ENCODE peak calls at places on chromosomes 16 and 17, in six cellular contexts. One of them, this sample, is unnamed.
A peak's percentile ranks its signal among the peaks of the same experiment; 100 is the strongest.

GRCh38 chr17:27751622-27752490 is 48.5 kb downstream of the NOS2 start:
- DNase-seq in lung: no peak
- DNase-seq in osteocyte: peak; percentile 74
- DNase-seq in kidney glomerular epithelial cell: no peak
- DNase-seq in stimulated activated CD4-positive, alpha-beta T cell treated with anti-CD3 and anti-CD28 coated beads, Interleukin-2, amount 100 ng/mL, for 48 hours: no peak
- DNase-seq in spleen: no peak
- DNase-seq in this sample: no peak

GRCh38 chr16:66007717-66008116 is 358.8 kb upstream of the CDH5 start:
- DNase-seq in kidney glomerular epithelial cell: no peak
- DNase-seq in spleen: no peak
- DNase-seq in stimulated activated CD4-positive, alpha-beta T cell treated with anti-CD3 and anti-CD28 coated beads, Interleukin-2, amount 100 ng/mL, for 48 hours: no peak
- DNase-seq in osteocyte: no peak
- DNase-seq in lung: no peak
- DNase-seq in this sample: no peak

GRCh38 chr17:2564876-2565275 is 28.6 kb upstream of the PAFAH1B1 start:
- DNase-seq in kidney glomerular epithelial cell: no peak
- DNase-seq in osteocyte: no peak
- DNase-seq in spleen: no peak
- DNase-seq in stimulated activated CD4-positive, alpha-beta T cell treated with anti-CD3 and anti-CD28 coated beads, Interleukin-2, amount 100 ng/mL, for 48 hours: no peak
- DNase-seq in lung: peak; percentile 68
- DNase-seq in this sample: no peak

GRCh38 chr17:7022791-7023571 is at the start of gene BCL6B:
- DNase-seq in osteocyte: no peak
- DNase-seq in kidney glomerular epithelial cell: no peak
- DNase-seq in spleen: peak; percentile 85
- DNase-seq in stimulated activated CD4-positive, alpha-beta T cell treated with anti-CD3 and anti-CD28 coated beads, Interleukin-2, amount 100 ng/mL, for 48 hours: no peak
- DNase-seq in lung: no peak
- DNase-seq in this sample: no peak

GRCh38 chr17:57665696-57666095 is 79.4 kb downstream of the CCDC182 start:
- DNase-seq in kidney glomerular epithelial cell: no peak
- DNase-seq in spleen: peak; percentile 61
- DNase-seq in lung: no peak
- DNase-seq in stimulated activated CD4-positive, alpha-beta T cell treated with anti-CD3 and anti-CD28 coated beads, Interleukin-2, amount 100 ng/mL, for 48 hours: no peak
- DNase-seq in osteocyte: no peak
- DNase-seq in this sample: no peak

GRCh38 chr16:85828166-85828565 is 28.7 kb downstream of the COX4I1 start:
- DNase-seq in spleen: no peak
- DNase-seq in lung: no peak
- DNase-seq in osteocyte: no peak
- DNase-seq in kidney glomerular epithelial cell: no peak
- DNase-seq in stimulated activated CD4-positive, alpha-beta T cell treated with anti-CD3 and anti-CD28 coated beads, Interleukin-2, amount 100 ng/mL, for 48 hours: no peak
- DNase-seq in this sample: no peak

GRCh38 chr16:3461120-3461519 is 17.6 kb downstream of the NAA60 start:
- DNase-seq in kidney glomerular epithelial cell: no peak
- DNase-seq in osteocyte: no peak
- DNase-seq in lung: no peak
- DNase-seq in stimulated activated CD4-positive, alpha-beta T cell treated with anti-CD3 and anti-CD28 coated beads, Interleukin-2, amount 100 ng/mL, for 48 hours: no peak
- DNase-seq in spleen: no peak
- DNase-seq in this sample: peak; percentile 44

GRCh38 chr16:81654346-81654745 is 124.7 kb upstream of the PLCG2 start:
- DNase-seq in kidney glomerular epithelial cell: no peak
- DNase-seq in stimulated activated CD4-positive, alpha-beta T cell treated with anti-CD3 and anti-CD28 coated beads, Interleukin-2, amount 100 ng/mL, for 48 hours: no peak
- DNase-seq in lung: no peak
- DNase-seq in osteocyte: no peak
- DNase-seq in spleen: peak; percentile 39
- DNase-seq in this sample: no peak

GRCh38 chr17:688100-688989 is 26.3 kb downstream of the VPS53 start:
- DNase-seq in kidney glomerular epithelial cell: no peak
- DNase-seq in spleen: no peak
- DNase-seq in stimulated activated CD4-positive, alpha-beta T cell treated with anti-CD3 and anti-CD28 coated beads, Interleukin-2, amount 100 ng/mL, for 48 hours: no peak
- DNase-seq in osteocyte: no peak
- DNase-seq in lung: no peak
- DNase-seq in this sample: no peak

GRCh38 chr16:83651871-83652270 is 155.9 kb upstream of the HSBP1 start:
- DNase-seq in kidney glomerular epithelial cell: no peak
- DNase-seq in osteocyte: no peak
- DNase-seq in spleen: no peak
- DNase-seq in lung: no peak
- DNase-seq in stimulated activated CD4-positive, alpha-beta T cell treated with anti-CD3 and anti-CD28 coated beads, Interleukin-2, amount 100 ng/mL, for 48 hours: no peak
- DNase-seq in this sample: no peak

GRCh38 chr17:28271431-28271830 is 47.6 kb upstream of the TMEM97 start:
- DNase-seq in stimulated activated CD4-positive, alpha-beta T cell treated with anti-CD3 and anti-CD28 coated beads, Interleukin-2, amount 100 ng/mL, for 48 hours: no peak
- DNase-seq in lung: no peak
- DNase-seq in spleen: no peak
- DNase-seq in osteocyte: no peak
- DNase-seq in kidney glomerular epithelial cell: no peak
- DNase-seq in this sample: no peak

GRCh38 chr16:8788578-8789172 is 8.8 kb downstream of the TMEM186 start:
- DNase-seq in lung: no peak
- DNase-seq in osteocyte: no peak
- DNase-seq in kidney glomerular epithelial cell: no peak
- DNase-seq in stimulated activated CD4-positive, alpha-beta T cell treated with anti-CD3 and anti-CD28 coated beads, Interleukin-2, amount 100 ng/mL, for 48 hours: no peak
- DNase-seq in spleen: no peak
- DNase-seq in this sample: no peak

GRCh38 chr17:42304187-42305030 is 16.1 kb downstream of the STAT5A start:
- DNase-seq in lung: no peak
- DNase-seq in spleen: no peak
- DNase-seq in stimulated activated CD4-positive, alpha-beta T cell treated with anti-CD3 and anti-CD28 coated beads, Interleukin-2, amount 100 ng/mL, for 48 hours: no peak
- DNase-seq in osteocyte: no peak
- DNase-seq in kidney glomerular epithelial cell: no peak
- DNase-seq in this sample: no peak

GRCh38 chr17:38673714-38674012 is 1.1 kb downstream of the EPOP start:
- DNase-seq in kidney glomerular epithelial cell: no peak
- DNase-seq in stimulated activated CD4-positive, alpha-beta T cell treated with anti-CD3 and anti-CD28 coated beads, Interleukin-2, amount 100 ng/mL, for 48 hours: no peak
- DNase-seq in lung: no peak
- DNase-seq in spleen: no peak
- DNase-seq in osteocyte: no peak
- DNase-seq in this sample: no peak

This sample was measured in activated CD4-positive, alpha-beta memory T cell treated with anti-CD3 and anti-CD28 coated beads for 36 hours.